ENCODE peak calls at places on chromosomes 3 and 15, in four cellular contexts. One of them, this sample, is unnamed.

GRCh38 chr3:127860223-127860622 is 37.9 kb upstream of the MGLL start:
- DNase-seq in HepG2: no peak
- DNase-seq in H1: no peak
- DNase-seq in A549: no peak
- DNase-seq in this sample: no peak

GRCh38 chr15:93288718-93289117 is 199.7 kb upstream of the RGMA start:
- DNase-seq in H1: no peak
- DNase-seq in A549: no peak
- DNase-seq in HepG2: no peak
- DNase-seq in this sample: no peak

GRCh38 chr15:77036537-77037474 is 34.1 kb downstream of the TSPAN3 start:
- DNase-seq in H1: peak
- DNase-seq in A549: no peak
- DNase-seq in HepG2: no peak
- DNase-seq in this sample: no peak

GRCh38 chr3:45178131-45179023 is 32.2 kb upstream of the CDCP1 start:
- DNase-seq in A549: no peak
- DNase-seq in HepG2: no peak
- DNase-seq in H1: no peak
- DNase-seq in this sample: no peak

GRCh38 chr15:60381148-60381788 is 16.5 kb downstream of the ANXA2 start:
- DNase-seq in A549: peak
- DNase-seq in H1: no peak
- DNase-seq in HepG2: no peak
- DNase-seq in this sample: no peak

GRCh38 chr15:78422571-78423340 is 15.3 kb upstream of the IREB2 start:
- DNase-seq in A549: peak
- DNase-seq in H1: peak
- DNase-seq in HepG2: peak
- DNase-seq in this sample: peak

GRCh38 chr3:171574556-171575240 is 114.5 kb upstream of the TNIK start:
- DNase-seq in H1: no peak
- DNase-seq in HepG2: no peak
- DNase-seq in A549: no peak
- DNase-seq in this sample: no peak

GRCh38 chr3:180278583-180279188 is 241.9 kb upstream of the PEX5L start:
- DNase-seq in H1: no peak
- DNase-seq in HepG2: no peak
- DNase-seq in A549: no peak
- DNase-seq in this sample: no peak

GRCh38 chr3:157156844-157157635 is 2.9 kb downstream of the CCNL1 start:
- DNase-seq in A549: peak
- DNase-seq in H1: no peak
- DNase-seq in HepG2: peak
- DNase-seq in this sample: peak

GRCh38 chr15:90988249-90988648 is 6.1 kb downstream of the PRC1 start:
- DNase-seq in HepG2: no peak
- DNase-seq in A549: no peak
- DNase-seq in H1: no peak
- DNase-seq in this sample: no peak

GRCh38 chr15:75599396-75599795 is 20.3 kb upstream of the PTPN9 start:
- DNase-seq in A549: no peak
- DNase-seq in HepG2: no peak
- DNase-seq in H1: no peak
- DNase-seq in this sample: no peak

GRCh38 chr3:46923559-46924350 is 46.2 kb downstream of the PTH1R start:
- DNase-seq in A549: peak
- DNase-seq in HepG2: peak
- DNase-seq in H1: peak
- DNase-seq in this sample: peak

GRCh38 chr3:55554621-55555020 is 67.5 kb upstream of the WNT5A start:
- DNase-seq in HepG2: no peak
- DNase-seq in A549: no peak
- DNase-seq in H1: peak
- DNase-seq in this sample: no peak

GRCh38 chr3:31361391-31362273 is 171.1 kb upstream of the STT3B start:
- DNase-seq in A549: no peak
- DNase-seq in HepG2: no peak
- DNase-seq in H1: no peak
- DNase-seq in this sample: no peak

GRCh38 chr15:61861962-61862361 is 198.3 kb downstream of the VPS13C start:
- DNase-seq in H1: no peak
- DNase-seq in HepG2: no peak
- DNase-seq in A549: no peak
- DNase-seq in this sample: no peak

GRCh38 chr15:87572381-87572780 is 684.2 kb downstream of the NTRK3 start:
- DNase-seq in A549: no peak
- DNase-seq in HepG2: no peak
- DNase-seq in H1: no peak
- DNase-seq in this sample: no peak

GRCh38 chr15:74402337-74402839 is 31.4 kb downstream of the SEMA7A start:
- DNase-seq in H1: no peak
- DNase-seq in HepG2: no peak
- DNase-seq in A549: no peak
- DNase-seq in this sample: no peak

DNA sequence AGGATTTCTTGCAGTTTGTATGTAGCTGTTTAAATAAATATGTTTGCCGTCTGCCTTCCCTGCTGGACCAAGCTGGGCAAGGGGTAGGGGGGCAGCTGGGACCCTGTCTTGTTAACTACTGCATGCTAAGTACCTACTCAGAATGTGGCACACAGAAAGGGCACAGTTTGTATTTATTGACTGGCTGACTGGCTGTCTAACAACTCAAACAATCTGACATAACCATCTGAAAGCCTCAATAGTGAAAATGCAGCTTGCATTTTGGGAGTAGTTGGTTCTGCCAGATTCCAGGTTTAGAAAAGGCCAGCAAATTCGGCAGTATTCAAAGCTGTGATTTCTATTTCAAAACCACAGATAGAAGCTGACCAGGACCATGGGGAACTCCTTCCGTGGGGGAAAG is 16.6 kb upstream of the MAGI1 start:
- DNase-seq in A549: no peak
- DNase-seq in H1: no peak
- DNase-seq in HepG2: no peak
- DNase-seq in this sample: no peak
- TF ChIP-seq RNF2 in A549: no peak
- TF ChIP-seq RNF2 in H1: no peak
- TF ChIP-seq RNF2 in HepG2: no peak
- TF ChIP-seq RNF2 in this sample: no peak

GRCh38 chr3:184321666-184322065 is 7.3 kb downstream of the EIF4G1 start:
- DNase-seq in HepG2: no peak
- DNase-seq in H1: no peak
- DNase-seq in A549: no peak
- DNase-seq in this sample: no peak

GRCh38 chr3:184325715-184326114 is 11.3 kb downstream of the EIF4G1 start:
- DNase-seq in H1: no peak
- DNase-seq in A549: no peak
- DNase-seq in HepG2: no peak
- DNase-seq in this sample: no peak

GRCh38 chr3:184325269-184325668 is 10.9 kb downstream of the EIF4G1 start:
- DNase-seq in H1: no peak
- DNase-seq in HepG2: no peak
- DNase-seq in A549: no peak
- DNase-seq in this sample: no peak

GRCh38 chr3:184323696-184324095 is 9.3 kb downstream of the EIF4G1 start:
- DNase-seq in HepG2: no peak
- DNase-seq in H1: no peak
- DNase-seq in A549: no peak
- DNase-seq in this sample: no peak

DNA sequence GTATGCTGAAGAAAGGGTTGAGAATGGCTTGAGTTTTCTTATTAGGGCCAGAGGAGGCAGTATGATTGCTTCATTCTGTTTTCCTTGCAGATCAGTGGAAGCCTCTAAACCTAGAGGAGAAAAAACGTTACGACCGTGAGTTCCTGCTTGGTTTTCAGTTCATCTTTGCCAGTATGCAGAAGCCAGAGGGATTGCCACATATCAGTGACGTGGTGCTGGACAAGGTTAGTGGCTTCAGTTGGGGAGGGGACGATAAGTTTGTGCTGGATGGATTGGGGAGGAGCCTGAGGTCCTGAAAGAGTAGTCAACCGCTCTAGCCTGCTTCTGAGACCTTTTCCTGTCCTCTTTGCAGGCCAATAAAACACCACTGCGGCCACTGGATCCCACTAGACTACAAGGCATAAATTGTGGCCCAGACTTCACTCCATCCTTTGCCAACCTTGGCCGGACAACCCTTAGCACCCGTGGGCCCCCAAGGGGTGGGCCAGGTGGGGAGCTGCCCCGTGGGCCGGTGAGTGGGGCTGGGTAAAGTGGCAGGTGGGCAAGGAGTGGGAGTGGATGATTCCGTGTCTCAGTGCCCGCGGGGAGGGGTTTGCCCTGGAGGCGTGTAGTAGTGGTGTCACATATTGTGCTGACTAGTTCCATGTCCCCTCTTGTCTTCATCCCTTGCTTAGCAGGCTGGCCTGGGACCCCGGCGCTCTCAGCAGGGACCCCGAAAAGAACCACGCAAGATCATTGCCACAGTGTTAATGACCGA is 8.5 kb downstream of the EIF4G1 start:
- DNase-seq in A549: no peak
- DNase-seq in HepG2: no peak
- DNase-seq in H1: no peak
- DNase-seq in this sample: no peak
- TF ChIP-seq RNF2 in A549: no peak
- TF ChIP-seq RNF2 in HepG2: no peak
- TF ChIP-seq RNF2 in H1: no peak
- TF ChIP-seq RNF2 in this sample: no peak

GRCh38 chr3:4982773-4983738 is 3.8 kb downstream of the BHLHE40 start:
- DNase-seq in H1: no peak
- DNase-seq in A549: peak
- DNase-seq in HepG2: no peak
- DNase-seq in this sample: no peak
- TF ChIP-seq RNF2 in H1: no peak
- TF ChIP-seq RNF2 in A549: no peak
- TF ChIP-seq RNF2 in HepG2: no peak
- TF ChIP-seq RNF2 in this sample: no peak

DNA sequence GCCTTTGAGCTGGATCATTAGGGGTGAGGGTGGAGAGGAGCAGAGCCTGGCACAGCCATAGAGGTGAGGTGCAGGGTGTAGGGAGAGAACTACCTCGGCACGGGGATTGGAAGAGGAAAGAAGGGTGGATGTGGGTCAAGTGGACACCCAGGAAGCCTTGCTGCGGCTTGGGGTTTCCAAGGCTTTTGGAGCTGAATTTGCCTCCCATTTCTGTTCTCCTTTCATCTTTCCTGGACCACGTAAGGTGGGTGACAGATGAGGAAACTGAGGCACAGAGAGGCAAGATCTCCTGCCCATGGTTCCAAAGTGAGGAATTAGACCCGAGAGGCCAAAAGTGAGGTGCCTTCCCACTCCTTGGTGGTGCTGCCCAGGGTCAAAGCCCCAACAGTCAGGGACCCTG is 35.4 kb upstream of the SFMBT1 start:
- DNase-seq in HepG2: no peak
- DNase-seq in A549: no peak
- DNase-seq in H1: no peak
- DNase-seq in this sample: no peak
- TF ChIP-seq RNF2 in HepG2: no peak
- TF ChIP-seq RNF2 in A549: no peak
- TF ChIP-seq RNF2 in H1: no peak
- TF ChIP-seq RNF2 in this sample: no peak

DNA sequence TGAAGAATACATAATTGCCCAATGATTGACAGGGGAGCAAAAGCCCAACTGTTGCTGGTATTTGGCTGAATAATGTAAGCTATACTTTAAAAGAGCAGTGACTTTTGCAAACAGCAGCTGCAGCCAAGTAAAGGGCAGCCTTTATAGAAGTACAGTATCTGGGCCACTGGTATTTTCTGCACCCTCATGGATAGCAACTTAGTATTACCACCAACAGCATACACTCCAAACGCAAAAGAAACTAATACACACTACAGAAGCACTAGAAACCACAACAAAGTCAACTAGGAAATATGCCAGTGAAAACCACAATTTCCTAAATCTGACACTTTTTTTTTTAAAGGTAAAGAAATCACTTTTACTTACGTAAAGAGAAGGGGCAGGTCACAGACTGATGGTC is 206.2 kb downstream of the TIGIT start:
- DNase-seq in A549: no peak
- DNase-seq in HepG2: no peak
- DNase-seq in H1: no peak
- DNase-seq in this sample: no peak
- TF ChIP-seq RNF2 in A549: no peak
- TF ChIP-seq RNF2 in HepG2: no peak
- TF ChIP-seq RNF2 in H1: no peak
- TF ChIP-seq RNF2 in this sample: no peak